ENCODE peak calls at places on chromosomes 7 and 10, in four cellular contexts. K, L, Y and W are unnamed samples. For H3K27me3, the result is how much of the 10 kb centered on the place peaks cover.

GRCh38 chr7:108196004-108196403 is 65.8 kb upstream of the LAMB4 start:
- DNase-seq in Y (no peak), L (no peak), K (no peak), W (no peak)

GRCh38 chr10:34364253-34365037 is 450.7 kb downstream of the PARD3 start:
- DNase-seq in K (no peak), Y (peak), L (no peak), W (no peak)

GRCh38 chr10:101393378-101393777 is 39.4 kb downstream of the BTRC start:
- DNase-seq in Y (no peak), L (no peak), K (no peak), W (no peak)

GRCh38 chr10:31822150-31822549 is 106.5 kb downstream of the ARHGAP12 start:
- DNase-seq in L (no peak), K (no peak), Y (no peak), W (no peak)

GRCh38 chr7:12385364-12385786 is 18.3 kb downstream of the VWDE start:
- DNase-seq in L (no peak), Y (no peak), K (no peak), W (no peak)

GRCh38 chr10:66467042-66467441 is 458.8 kb upstream of the LRRTM3 start:
- DNase-seq in K (no peak), Y (no peak), L (no peak), W (no peak)

GRCh38 chr10:99748823-99749451 is 16.9 kb downstream of the CUTC start:
- DNase-seq in Y (no peak), K (no peak), L (no peak), W (no peak)

GRCh38 chr10:27794157-27794556 is 48.5 kb upstream of the MKX start:
- DNase-seq in Y (peak), L (no peak), K (no peak), W (no peak)

GRCh38 chr7:151277631-151278030 is 29.1 kb upstream of the SMARCD3 start:
- DNase-seq in L (no peak), K (no peak), Y (no peak), W (no peak)

GRCh38 chr10:58820862-58821559 is 308.3 kb downstream of the BICC1 start:
- DNase-seq in K (no peak), L (no peak), Y (no peak), W (no peak)

GRCh38 chr10:94315975-94316464 is 46.7 kb downstream of the NOC3L start:
- DNase-seq in L (no peak), Y (no peak), K (no peak), W (no peak)

GRCh38 chr7:124874644-124875163 is 54.9 kb downstream of the POT1 start:
- DNase-seq in L (no peak), Y (no peak), K (no peak), W (no peak)

GRCh38 chr7:152093717-152094116 is 68.2 kb downstream of the GALNT11 start:
- DNase-seq in Y (no peak), L (no peak), K (no peak), W (no peak)

GRCh38 chr10:34305189-34305588 is 509.9 kb downstream of the PARD3 start:
- DNase-seq in K (no peak), Y (no peak), L (peak), W (peak)

GRCh38 chr10:132188331-132188730 is 1.6 kb downstream of the DPYSL4 start:
- DNase-seq in Y (no peak), L (no peak), K (no peak), W (no peak)
- H3K27me3 ChIP-seq in Y (under half), L (under half), K (under half), W (half or more)

DNA sequence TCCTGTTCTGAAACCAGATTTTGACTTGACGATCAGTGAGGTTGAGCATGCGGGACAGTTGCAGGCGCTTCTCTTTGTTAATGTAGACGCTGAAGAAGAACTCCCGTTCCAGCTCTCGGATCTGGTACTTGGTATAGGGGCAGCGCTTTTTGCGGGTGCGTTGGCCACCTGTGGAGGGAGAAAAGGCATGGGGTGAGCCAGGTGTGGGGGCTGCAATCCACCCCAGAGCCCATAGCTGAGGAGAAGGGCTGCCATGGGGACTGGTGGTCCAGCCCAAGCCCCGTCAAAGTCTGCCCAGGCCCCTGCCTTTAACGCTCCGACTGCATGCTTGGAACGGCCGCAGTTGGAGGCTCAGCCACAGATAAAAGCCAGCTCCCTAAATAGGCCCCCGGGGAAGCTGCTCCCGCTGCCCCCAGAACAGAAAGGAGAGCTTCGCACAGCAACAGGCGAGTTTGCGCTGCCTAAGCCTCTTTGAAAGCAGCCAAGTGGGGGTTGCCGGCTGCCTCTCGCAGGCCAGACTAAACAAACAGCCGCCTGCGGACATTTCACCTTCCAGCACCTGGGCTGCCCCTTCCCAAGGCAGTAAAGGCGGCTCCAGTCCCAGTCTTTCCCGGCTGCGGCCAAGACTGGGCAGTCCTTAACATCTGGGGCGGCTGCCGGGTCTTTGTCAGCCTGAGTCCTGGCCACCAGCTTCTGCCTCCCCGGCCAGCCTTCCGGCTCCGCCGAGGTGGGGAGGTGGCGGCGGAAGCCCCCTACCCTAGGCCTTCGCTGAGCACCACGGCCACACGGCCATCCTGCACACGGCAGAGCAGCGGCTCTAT is 2.0 kb downstream of the HOXA11 start:
- DNase-seq in Y (no peak), K (no peak), L (peak), W (peak)
- H3K27me3 ChIP-seq in Y (half or more), K (under half), L (half or more), W (under half)

GRCh38 chr7:157077986-157078644 is 60.6 kb upstream of the UBE3C start:
- DNase-seq in L (peak), K (no peak), Y (no peak), W (no peak)
- H3K27me3 ChIP-seq in L (under half), K (under half), Y (under half), W (half or more)

DNA sequence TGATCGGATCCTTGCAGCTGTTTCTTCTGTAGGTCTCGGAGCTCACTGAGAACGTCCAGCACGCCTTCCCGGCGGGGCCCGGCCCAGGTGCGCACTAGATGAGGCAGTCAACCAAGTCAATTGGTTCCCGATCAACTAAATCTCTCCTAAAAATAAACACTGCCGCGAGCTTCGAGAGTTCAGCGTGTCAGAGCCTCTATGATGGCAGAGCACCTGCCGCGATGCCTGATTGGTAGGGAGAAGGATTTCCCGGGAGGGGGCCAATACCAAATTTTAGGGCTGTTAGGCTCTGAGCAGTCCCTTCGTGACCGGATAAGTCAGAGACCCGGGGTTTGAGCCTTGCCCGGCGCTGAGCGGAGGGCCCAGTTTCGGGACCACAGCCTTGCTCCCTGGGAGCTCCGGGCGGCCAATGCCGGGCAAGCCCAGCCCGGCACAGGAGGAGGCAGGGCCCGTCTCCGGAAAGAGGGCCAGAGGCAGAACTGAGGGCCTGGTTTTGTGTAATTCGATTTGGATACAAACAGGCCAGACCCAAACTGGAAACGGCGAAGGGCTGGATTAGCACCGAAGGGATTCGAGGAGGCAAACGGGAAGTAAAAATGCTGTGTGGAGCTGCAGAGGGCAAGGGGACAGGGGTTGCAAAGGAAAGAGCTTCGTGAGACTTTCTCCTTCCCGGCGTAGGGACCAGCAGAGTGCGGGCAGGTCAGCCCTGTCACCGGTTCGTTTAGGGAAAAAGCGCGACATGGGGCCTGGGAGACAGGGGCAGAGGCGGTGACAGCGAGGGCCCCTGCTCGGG is 583 bp downstream of the SLC26A5 start:
- DNase-seq in Y (no peak), K (no peak), L (peak), W (no peak)
- H3K27me3 ChIP-seq in Y (under half), K (under half), L (under half), W (half or more)

GRCh38 chr10:132041340-132041739 is 24.4 kb upstream of the JAKMIP3 start:
- DNase-seq in K (no peak), Y (no peak), L (no peak), W (no peak)

GRCh38 chr10:132037676-132037975 is 28.1 kb upstream of the JAKMIP3 start:
- DNase-seq in K (no peak), Y (no peak), L (peak), W (no peak)

GRCh38 chr10:132036887-132037675 is 28.7 kb upstream of the JAKMIP3 start:
- DNase-seq in Y (no peak), K (no peak), L (peak), W (no peak)

GRCh38 chr10:132040046-132040445 is 25.7 kb upstream of the JAKMIP3 start:
- DNase-seq in L (no peak), K (no peak), Y (no peak), W (no peak)

GRCh38 chr10:132039371-132039770 is 26.4 kb upstream of the JAKMIP3 start:
- DNase-seq in L (no peak), Y (no peak), K (no peak), W (no peak)
- H3K27me3 ChIP-seq in L (under half), Y (under half), K (under half), W (half or more)

DNA sequence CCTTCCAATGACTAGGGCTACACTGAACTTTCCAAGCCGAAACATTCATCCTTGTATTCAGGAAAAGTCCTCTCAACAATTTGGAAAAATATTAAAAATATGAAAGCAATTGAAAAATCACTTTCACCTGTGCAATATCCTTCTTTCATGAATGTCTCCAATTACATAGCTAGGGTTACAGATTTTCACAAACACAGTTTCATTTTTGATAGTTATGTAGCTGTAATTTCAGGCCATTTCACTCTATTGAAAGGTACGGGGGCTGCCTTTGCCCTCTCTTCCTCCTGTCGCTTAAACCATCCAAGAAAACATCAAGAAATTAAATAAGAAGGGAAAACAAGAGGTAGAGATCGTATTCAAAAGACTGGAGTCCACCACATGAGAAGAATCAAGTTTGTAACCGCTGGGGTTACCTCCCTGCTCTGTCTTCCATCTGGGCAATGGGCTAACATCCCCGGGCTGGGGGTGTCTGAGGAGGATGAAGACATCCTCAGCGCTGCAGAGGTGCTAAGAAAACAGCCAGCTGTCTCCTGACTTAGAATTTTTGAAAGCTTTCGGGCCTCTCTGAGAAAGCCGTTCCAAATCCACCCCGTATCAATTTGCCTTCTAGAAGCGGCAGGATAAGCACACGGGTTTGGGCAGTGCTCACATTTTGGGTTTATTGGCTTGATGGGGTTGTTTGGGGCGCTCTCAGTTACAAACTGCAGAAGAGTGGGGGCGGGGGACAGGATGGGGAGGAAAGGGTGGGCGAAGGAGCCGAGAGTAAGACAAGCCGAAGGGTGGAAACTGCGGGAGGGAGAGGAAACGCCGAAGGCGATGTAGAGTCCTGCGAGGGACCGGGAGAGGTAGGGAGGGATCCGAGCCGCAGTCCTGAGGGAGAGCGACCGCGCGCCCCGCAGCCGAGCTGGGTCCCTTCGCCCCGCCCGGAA is 24.3 kb upstream of the VAX1 start:
- DNase-seq in Y (no peak), L (peak), K (no peak), W (no peak)
- H3K27me3 ChIP-seq in Y (half or more), L (half or more), K (under half), W (half or more)